ENCODE peak calls at places on chromosomes 5 and 9, in five cellular contexts. M is H1, E is IMR-90, W is mesenchymal stem cell, K is neuronal stem cell. S is an unnamed sample.

GRCh38 chr5:73892806-73893205 is 266.8 kb downstream of the ARHGEF28 start:
- DNase-seq in W (peak), K (no peak), M (no peak), E (peak), S (no peak)

GRCh38 chr9:122383992-122384461 is 13.2 kb downstream of the PTGS1 start:
- DNase-seq in M (no peak), K (no peak), W (no peak), E (peak), S (no peak)

GRCh38 chr9:4762889-4763521 is 22.0 kb upstream of the AK3 start:
- DNase-seq in E (no peak), M (peak), K (peak), W (peak), S (peak)

GRCh38 chr5:132437604-132438275 is 52.8 kb downstream of the IRF1 start:
- DNase-seq in W (peak), M (no peak), K (no peak), E (peak), S (peak)

GRCh38 chr9:94625835-94626234 is 13.5 kb downstream of the FBP1 start:
- DNase-seq in K (no peak), M (no peak), E (no peak), W (no peak), S (peak)

GRCh38 chr9:108478431-108478837 is 377.4 kb downstream of the ACTL7B start:
- DNase-seq in E (peak), M (no peak), K (no peak), W (peak), S (no peak)

GRCh38 chr9:123996731-123997421 is 14.7 kb upstream of the LHX2 start:
- DNase-seq in M (peak), K (peak), E (no peak), W (no peak), S (peak)

GRCh38 chr5:69450116-69450515 is 35.2 kb downstream of the MARVELD2 start:
- DNase-seq in W (peak), E (peak), K (no peak), M (no peak), S (no peak)

GRCh38 chr5:176608937-176609723 is 826 bp downstream of the GPRIN1 start:
- DNase-seq in M (no peak), K (no peak), W (no peak), E (no peak), S (no peak)

GRCh38 chr9:109248133-109248581 is 72.7 kb downstream of the EPB41L4B start:
- DNase-seq in M (peak), W (peak), E (peak), K (no peak), S (no peak)

GRCh38 chr5:126523818-126524522 is 71.0 kb downstream of the ALDH7A1 start:
- DNase-seq in E (peak), W (no peak), K (no peak), M (peak), S (no peak)

GRCh38 chr9:134060546-134060945 is 7.3 kb downstream of the BRD3 start:
- DNase-seq in M (peak), K (no peak), W (no peak), E (no peak), S (no peak)

GRCh38 chr9:106532616-106533015 is 330.4 kb upstream of the ZNF462 start:
- DNase-seq in E (no peak), M (no peak), K (no peak), W (no peak), S (peak)

GRCh38 chr9:35813434-35814105 is 1.3 kb downstream of the HINT2 start:
- DNase-seq in K (no peak), W (peak), E (peak), M (no peak), S (peak)

GRCh38 chr9:123269316-123269715 is 930 bp upstream of the STRBP start:
- DNase-seq in M (no peak), K (no peak), E (no peak), W (no peak), S (no peak)

GRCh38 chr5:96893342-96893741 is 17.0 kb downstream of the ERAP2 start:
- DNase-seq in E (peak), K (no peak), M (no peak), W (peak), S (no peak)

GRCh38 chr5:16856531-16856930 is 79.6 kb downstream of the MYO10 start:
- DNase-seq in M (no peak), K (no peak), W (peak), E (peak), S (no peak)

GRCh38 chr5:14444161-14444560 is 137.4 kb upstream of the OTULINL start:
- DNase-seq in W (peak), K (no peak), M (no peak), E (no peak), S (no peak)

GRCh38 chr9:94847486-94847885 is 121.0 kb downstream of the AOPEP start:
- DNase-seq in W (no peak), E (peak), K (no peak), M (no peak), S (no peak)

GRCh38 chr5:176601901-176602300 is 8.1 kb downstream of the GPRIN1 start:
- DNase-seq in K (no peak), E (no peak), M (no peak), W (no peak), S (no peak)

GRCh38 chr5:80703747-80704146 is 49.0 kb upstream of the DHFR start:
- DNase-seq in W (no peak), M (no peak), E (no peak), K (no peak), S (no peak)

GRCh38 chr9:135811796-135812195 is 95.5 kb downstream of the CAMSAP1 start:
- DNase-seq in W (no peak), E (peak), M (no peak), K (no peak), S (no peak)

GRCh38 chr5:59798862-59799667 is 94.5 kb downstream of the PDE4D start:
- DNase-seq in K (no peak), E (no peak), M (no peak), W (peak), S (no peak)

GRCh38 chr5:179451813-179452196 is 98.5 kb upstream of the RUFY1 start:
- DNase-seq in M (no peak), W (no peak), E (no peak), K (no peak), S (no peak)

GRCh38 chr9:96612105-96612965 is 7.3 kb downstream of the CDC14B start:
- DNase-seq in E (peak), M (no peak), K (peak), W (peak), S (no peak)

GRCh38 chr5:174837919-174838902 is 113.8 kb downstream of the MSX2 start:
- DNase-seq in W (peak), M (peak), K (no peak), E (peak), S (peak)

GRCh38 chr9:136947955-136948510 is 3.0 kb downstream of the C8G start:
- DNase-seq in M (peak), W (peak), E (peak), K (no peak), S (peak)

GRCh38 chr5:42620579-42621216 is 135.9 kb upstream of the CCDC152 start:
- DNase-seq in E (no peak), K (no peak), M (no peak), W (peak), S (no peak)

GRCh38 chr5:106171708-106172107 is 1499.0 kb downstream of the EFNA5 start:
- DNase-seq in K (no peak), E (peak), W (no peak), M (no peak), S (no peak)

GRCh38 chr9:25917593-25918426 is 239.6 kb upstream of the TUSC1 start:
- DNase-seq in E (no peak), K (no peak), W (no peak), M (no peak), S (no peak)

GRCh38 chr9:129333613-129333960 is 155.5 kb upstream of the IER5L start:
- DNase-seq in W (peak), M (peak), E (no peak), K (no peak), S (peak)
- H3K14ac ChIP-seq in W (peak), M (no peak), E (peak), K (no peak), S (peak)

GRCh38 chr9:89648247-89649000 is 43.6 kb downstream of the GADD45G start:
- DNase-seq in M (no peak), K (no peak), E (no peak), W (no peak), S (no peak)
- H4K91ac ChIP-seq in M (no peak), K (no peak), E (no peak), W (peak), S (no peak)

GRCh38 chr9:92385953-92386352 is 18.4 kb downstream of the OGN start:
- DNase-seq in M (no peak), E (peak), K (no peak), W (no peak), S (no peak)
- H3K4me2 ChIP-seq in M (no peak), E (no peak), K (no peak), W (no peak), S (no peak)

GRCh38 chr5:122152266-122152900 is 23.0 kb downstream of the ZNF474 start:
- DNase-seq in W (no peak), E (no peak), K (no peak), M (no peak), S (no peak)
- H3K14ac ChIP-seq in W (no peak), E (peak), K (no peak), M (no peak), S (no peak)

GRCh38 chr9:69063839-69064238 is 28.3 kb downstream of the FXN start:
- DNase-seq in M (no peak), E (no peak), W (no peak), K (no peak), S (no peak)
- H4K91ac ChIP-seq in M (no peak), E (no peak), W (no peak), K (no peak), S (no peak)

DNA sequence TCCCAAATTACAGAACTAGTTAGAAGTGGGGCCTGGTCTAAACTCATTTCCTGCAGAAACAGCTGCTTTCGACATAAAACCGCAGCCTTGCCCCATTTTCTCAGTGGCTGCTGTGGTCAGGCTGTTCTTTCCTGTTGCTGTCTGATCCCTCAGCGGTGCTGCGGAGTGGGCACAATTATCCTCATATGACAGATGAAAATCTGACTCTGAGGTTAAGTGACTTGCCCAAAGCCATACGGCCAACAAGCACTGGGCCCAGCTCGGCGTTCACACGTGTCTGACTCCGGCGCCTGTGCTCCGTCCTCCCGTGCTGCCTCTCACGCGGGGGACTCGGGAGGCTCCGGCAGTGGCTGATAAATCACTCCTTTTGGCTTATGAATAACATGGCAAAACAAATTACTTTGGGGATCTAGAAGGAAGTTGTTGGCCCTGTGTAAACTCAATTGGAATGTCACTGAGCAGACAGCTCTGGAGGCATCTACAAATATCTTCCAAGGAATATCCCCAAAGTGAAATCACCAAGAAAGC is 142.6 kb upstream of the LMX1B start:
- DNase-seq in W (peak), E (peak), K (no peak), M (no peak), S (no peak)
- H3K4me2 ChIP-seq in W (no peak), E (no peak), K (no peak), M (no peak), S (no peak)

DNA sequence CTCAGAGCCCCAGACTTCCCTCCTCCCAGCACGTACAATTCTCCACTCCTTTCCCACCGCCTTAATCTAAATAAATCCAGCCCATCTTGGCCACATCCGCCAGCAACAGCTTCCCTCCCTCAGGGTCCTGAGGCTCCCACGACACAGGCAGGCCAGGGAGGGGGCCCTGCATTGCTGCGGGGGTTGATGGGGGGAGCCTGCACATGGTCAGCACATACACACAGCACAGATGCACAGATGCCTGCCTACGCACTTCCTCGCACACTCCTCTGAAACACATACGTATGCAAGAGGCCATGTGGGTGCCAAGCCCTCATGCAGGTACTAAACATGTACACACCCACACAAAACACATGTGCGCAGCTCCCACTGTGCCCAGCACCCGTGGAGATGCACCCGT is 14.8 kb downstream of the PDGFRB start:
- DNase-seq in K (no peak), M (no peak), E (peak), W (peak), S (no peak)
- H3K14ac ChIP-seq in K (peak), M (no peak), E (peak), W (peak), S (no peak)

GRCh38 chr5:154287136-154287535 is 96.6 kb downstream of the GALNT10 start:
- DNase-seq in K (no peak), E (peak), M (no peak), W (peak), S (peak)

GRCh38 chr5:154288145-154288544 is 97.6 kb downstream of the GALNT10 start:
- DNase-seq in K (no peak), E (peak), W (peak), M (no peak), S (no peak)

GRCh38 chr5:154285661-154286408 is 95.3 kb downstream of the GALNT10 start:
- DNase-seq in E (peak), W (peak), M (no peak), K (no peak), S (no peak)

GRCh38 chr5:154284433-154284832 is 93.9 kb downstream of the GALNT10 start:
- DNase-seq in W (no peak), M (no peak), K (no peak), E (no peak), S (no peak)

GRCh38 chr5:154286557-154286956 is 96.0 kb downstream of the GALNT10 start:
- DNase-seq in E (no peak), W (no peak), M (no peak), K (no peak), S (no peak)
- H4K91ac ChIP-seq in E (peak), W (peak), M (no peak), K (no peak), S (no peak)

S was measured in H9.